ENCODE peak calls at places on chromosome 6, in four cellular contexts. P is fibroblast of lung, S is H1, K is K562. I is an unnamed sample.
A peak's percentile ranks its signal among the peaks of the same experiment; 100 is the strongest.

GRCh38 chr6:143721642-143722041 is 43.9 kb downstream of the PHACTR2 start:
- DNase-seq in P (no peak), S (no peak), K (no peak), I (no peak)

GRCh38 chr6:63458480-63459115 is 113.7 kb upstream of the LOC128125822 start:
- DNase-seq in P (no peak), S (no peak), K (no peak), I (no peak)

GRCh38 chr6:131035582-131035981 is 27.5 kb downstream of the EPB41L2 start:
- DNase-seq in P (no peak), S (no peak), K (no peak), I (no peak)

GRCh38 chr6:17042422-17043147 is 59.3 kb upstream of the STMND1 start:
- DNase-seq in P (peak; percentile 70), S (peak; percentile 52), K (no peak), I (peak; percentile 85)

GRCh38 chr6:20631525-20631924 is 97.3 kb downstream of the CDKAL1 start:
- DNase-seq in P (no peak), S (no peak), K (no peak), I (no peak)

GRCh38 chr6:42068173-42068572 is 17.8 kb downstream of the TAF8 start:
- DNase-seq in P (no peak), S (no peak), K (no peak), I (no peak)

GRCh38 chr6:148064406-148065134 is 278.1 kb upstream of the SASH1 start:
- DNase-seq in P (peak; percentile 89), S (no peak), K (no peak), I (no peak)

GRCh38 chr6:110233769-110234374 is 53.6 kb downstream of the CDC40 start:
- DNase-seq in P (peak; percentile 5), S (no peak), K (no peak), I (no peak)

GRCh38 chr6:5214570-5215052 is 46.1 kb downstream of the LYRM4 start:
- DNase-seq in P (no peak), S (peak; percentile 90), K (peak; percentile 84), I (peak; percentile 71)

GRCh38 chr6:21331221-21331620 is 262.3 kb upstream of the SOX4 start:
- DNase-seq in P (peak; percentile 71), S (no peak), K (no peak), I (no peak)

GRCh38 chr6:137271245-137272183 is 52.3 kb upstream of the IFNGR1 start:
- DNase-seq in P (peak; percentile 46), S (no peak), K (no peak), I (peak; percentile 77)

GRCh38 chr6:139296927-139297326 is 5.1 kb upstream of the TXLNB start:
- DNase-seq in P (peak; percentile 92), S (no peak), K (no peak), I (no peak)

GRCh38 chr6:107264357-107264831 is 149.1 kb upstream of the BEND3 start:
- DNase-seq in P (peak; percentile 78), S (no peak), K (no peak), I (no peak)

GRCh38 chr6:21325201-21325856 is 268.2 kb upstream of the SOX4 start:
- DNase-seq in P (no peak), S (no peak), K (no peak), I (no peak)

GRCh38 chr6:70099732-70100131 is 203.2 kb downstream of the COL9A1 start:
- DNase-seq in P (no peak), S (no peak), K (no peak), I (no peak)

GRCh38 chr6:33414592-33415271 is 3.2 kb downstream of the CUTA start:
- DNase-seq in P (no peak), S (peak; percentile 52), K (peak; percentile 50), I (peak; percentile 67)

GRCh38 chr6:68777956-68778355 is 142.9 kb downstream of the ADGRB3 start:
- DNase-seq in P (peak; percentile 54), S (no peak), K (no peak), I (no peak)

GRCh38 chr6:47587503-47587902 is 109.9 kb downstream of the CD2AP start:
- DNase-seq in P (peak; percentile 62), S (no peak), K (no peak), I (no peak)

GRCh38 chr6:72631480-72631879 is 9.6 kb downstream of the KCNQ5 start:
- DNase-seq in P (no peak), S (no peak), K (no peak), I (no peak)

GRCh38 chr6:16592550-16592892 is 168.7 kb downstream of the ATXN1 start:
- DNase-seq in P (peak; percentile 10), S (no peak), K (no peak), I (no peak)

GRCh38 chr6:107736713-107737396 is 87.3 kb downstream of the SCML4 start:
- DNase-seq in P (no peak), S (no peak), K (no peak), I (no peak)

GRCh38 chr6:47524136-47524840 is 46.7 kb downstream of the CD2AP start:
- DNase-seq in P (peak; percentile 73), S (no peak), K (no peak), I (peak; percentile 26)

GRCh38 chr6:107418118-107418517 is 41.2 kb downstream of the PDSS2 start:
- DNase-seq in P (no peak), S (no peak), K (peak; percentile 25), I (peak; percentile 77)

GRCh38 chr6:16630035-16630643 is 131.1 kb downstream of the ATXN1 start:
- DNase-seq in P (no peak), S (no peak), K (no peak), I (no peak)

GRCh38 chr6:16132909-16133308 is 4.0 kb downstream of the MYLIP start:
- DNase-seq in P (no peak), S (no peak), K (no peak), I (no peak)

GRCh38 chr6:137745321-137745720 is 121.7 kb upstream of the TNFAIP3 start:
- DNase-seq in P (no peak), S (no peak), K (no peak), I (no peak)

GRCh38 chr6:33746036-33746600 is 587 bp downstream of the IP6K3 start:
- DNase-seq in P (peak; percentile 56), S (peak; percentile 58), K (no peak), I (peak; percentile 42)

GRCh38 chr6:5695260-5696245 is 311.2 kb downstream of the NRN1 start:
- DNase-seq in P (peak; percentile 92), S (no peak), K (no peak), I (no peak)

GRCh38 chr6:128731249-128732165 is 151.4 kb upstream of the LAMA2 start:
- DNase-seq in P (peak; percentile 39), S (no peak), K (no peak), I (peak; percentile 76)

DNA sequence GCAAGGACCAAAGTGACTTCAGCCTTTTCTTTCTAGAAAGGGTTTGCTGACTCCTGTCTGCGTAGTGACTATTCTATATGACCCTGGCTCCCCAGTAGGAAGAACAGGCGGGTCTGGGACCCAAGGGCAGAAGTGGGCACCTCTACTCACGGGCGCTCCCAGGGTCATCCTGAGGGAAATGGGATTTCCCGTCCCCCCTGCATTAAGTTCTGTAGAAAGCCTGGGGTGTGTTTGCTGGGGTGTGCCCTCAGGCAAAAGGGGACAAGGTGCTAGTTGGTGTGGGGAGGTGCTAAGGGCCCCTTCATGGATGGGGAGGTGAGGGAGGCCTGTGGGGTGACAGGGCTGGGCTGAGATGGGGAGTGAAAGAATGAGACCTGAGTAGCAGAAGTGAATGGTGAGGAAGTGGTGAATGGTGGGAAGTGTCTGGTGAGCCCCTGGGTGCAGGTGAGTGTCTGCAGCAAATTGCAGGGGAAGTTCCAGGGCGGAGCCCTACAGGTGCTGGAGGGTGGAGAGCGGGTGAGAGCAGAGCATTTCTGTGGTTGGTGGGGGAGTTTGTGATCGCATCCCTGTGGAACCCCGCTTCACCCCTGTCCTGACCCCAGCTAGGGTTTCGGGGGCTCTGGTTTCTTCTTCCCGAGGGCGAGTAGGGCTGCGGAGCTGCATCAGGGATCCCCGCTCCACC is 21.1 kb downstream of the RAET1L start:
- DNase-seq in P (no peak), S (no peak), K (no peak), I (no peak)
- TF ChIP-seq EZH2 in P (no peak), S (no peak), K (no peak), I (no peak)

DNA sequence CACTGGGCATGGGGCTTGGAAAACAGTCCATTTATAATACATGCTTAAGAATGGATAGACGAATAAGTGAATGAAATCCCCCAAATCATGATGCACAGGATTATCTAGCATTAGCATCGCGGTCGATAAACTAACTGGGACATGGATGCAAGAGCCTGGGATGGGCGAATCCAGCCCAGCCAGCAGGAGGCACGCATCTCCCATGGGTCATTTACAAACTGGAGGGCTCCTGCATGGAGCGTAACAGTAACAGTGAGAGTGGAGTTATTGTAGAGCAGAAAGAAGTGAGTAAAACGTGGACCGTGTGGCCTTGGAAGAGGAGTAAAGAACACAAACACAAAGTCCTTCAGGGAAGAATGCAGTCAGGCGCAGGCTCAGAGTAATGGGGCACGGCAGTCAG is 136.5 kb downstream of the AGPAT4 start:
- DNase-seq in P (no peak), S (no peak), K (no peak), I (no peak)
- TF ChIP-seq CTCF in P (no peak), S (no peak), K (peak; percentile 52), I (no peak)

GRCh38 chr6:150143521-150144293 is 863 bp downstream of the PPP1R14C start:
- DNase-seq in P (no peak), S (peak; percentile 59), K (peak; percentile 47), I (peak; percentile 32)
- TF ChIP-seq EZH2 in P (peak; percentile 76), S (peak; percentile 91), K (no peak), I (peak; percentile 3)

DNA sequence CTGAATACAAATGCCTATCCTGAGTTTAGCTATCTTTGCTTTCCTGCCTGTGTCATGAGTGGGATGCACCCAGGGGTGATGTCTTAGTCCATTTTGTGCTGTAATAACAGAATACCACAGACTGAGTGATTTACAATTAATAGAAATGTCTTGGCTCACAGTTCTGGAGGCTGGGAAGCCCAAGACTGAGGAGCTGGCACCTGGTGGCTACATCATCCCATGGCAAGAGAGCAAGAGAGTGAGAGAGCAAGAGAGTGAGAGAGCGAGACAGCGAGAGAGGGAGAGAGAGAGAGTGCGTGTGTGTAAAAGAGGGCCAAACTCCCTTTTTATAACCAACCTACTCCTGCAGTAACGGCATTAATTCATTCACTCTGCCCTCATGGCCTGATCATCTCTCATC is 76.8 kb downstream of the PRDM1 start:
- DNase-seq in P (peak; percentile 63), S (no peak), K (no peak), I (no peak)
- TF ChIP-seq CTCF in P (no peak), S (no peak), K (no peak), I (no peak)

DNA sequence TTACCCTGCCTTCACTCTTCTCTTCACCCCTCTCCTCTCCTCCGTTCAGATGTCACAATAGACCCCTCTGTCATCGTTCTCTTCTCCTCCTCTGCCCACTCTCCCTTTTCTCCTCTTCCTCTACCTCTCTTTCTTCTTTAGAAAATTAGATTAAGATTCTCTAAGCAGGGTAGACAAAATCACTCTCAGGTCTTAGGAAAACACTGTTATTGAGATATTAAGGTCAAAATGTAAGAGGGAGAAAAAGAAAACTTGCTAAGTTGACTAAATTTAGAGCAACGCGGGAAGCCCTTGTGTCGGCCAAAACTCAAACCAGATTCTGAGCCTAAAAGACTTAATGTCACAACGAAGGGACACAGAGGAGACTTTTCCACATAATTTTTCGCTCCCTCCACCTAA is 22.1 kb upstream of the ZNF184 start:
- DNase-seq in P (no peak), S (no peak), K (no peak), I (no peak)
- TF ChIP-seq EZH2 in P (no peak), S (no peak), K (no peak), I (no peak)

I was measured in GM23338.